ENCODE peak calls at places on chromosomes 12 and 14, in four cellular contexts. X is fibroblast of villous mesenchyme, O is brain microvascular endothelial cell, T is BE2C. Q is an unnamed sample.

GRCh38 chr14:72906879-72907278 is 13.0 kb upstream of the DPF3 start:
- DNase-seq in O (no peak), X (no peak), T (no peak), Q (no peak)

GRCh38 chr12:92735131-92735721 is 32.4 kb downstream of the PLEKHG7 start:
- DNase-seq in O (peak; percentile 78), T (no peak), X (peak; percentile 77), Q (peak; percentile 97)

GRCh38 chr14:64737391-64738305 is 33.4 kb downstream of the PLEKHG3 start:
- DNase-seq in O (no peak), T (no peak), X (no peak), Q (no peak)

GRCh38 chr12:96303656-96304055 is 96.6 kb downstream of the CDK17 start:
- DNase-seq in X (no peak), T (no peak), O (no peak), Q (peak; percentile 22)

GRCh38 chr12:96912261-96912660 is 5.2 kb downstream of the NEDD1 start:
- DNase-seq in T (no peak), X (no peak), O (no peak), Q (no peak)

GRCh38 chr14:75595211-75595610 is 16.8 kb downstream of the FLVCR2 start:
- DNase-seq in O (peak; percentile 32), X (no peak), T (no peak), Q (no peak)

GRCh38 chr12:41983896-41984295 is 160.8 kb downstream of the GXYLT1 start:
- DNase-seq in O (no peak), X (no peak), T (no peak), Q (no peak)

GRCh38 chr12:97276198-97276580 is 186.4 kb upstream of the RMST start:
- DNase-seq in O (no peak), T (no peak), X (no peak), Q (no peak)

GRCh38 chr12:121330195-121330594 is 22.0 kb downstream of the ANAPC5 start:
- DNase-seq in X (no peak), T (no peak), O (no peak), Q (no peak)

GRCh38 chr14:76761198-76761848 is at the start of gene VASH1:
- DNase-seq in O (peak; percentile 58), X (peak; percentile 74), T (peak; percentile 77), Q (peak; percentile 76)

GRCh38 chr12:46522141-46522540 is 149.6 kb upstream of the SLC38A2 start:
- DNase-seq in X (peak; percentile 54), O (no peak), T (no peak), Q (no peak)

GRCh38 chr12:67193705-67194104 is 75.5 kb upstream of the CAND1 start:
- DNase-seq in O (peak; percentile 42), T (no peak), X (peak; percentile 43), Q (peak; percentile 56)

GRCh38 chr14:100173353-100173752 is 13.9 kb upstream of the DEGS2 start:
- DNase-seq in O (no peak), X (no peak), T (no peak), Q (no peak)

GRCh38 chr12:93894391-93895095 is 217.4 kb downstream of the CRADD start:
- DNase-seq in X (peak; percentile 64), T (peak; percentile 23), O (peak; percentile 24), Q (peak; percentile 83)

GRCh38 chr12:124737040-124737419 is 126.6 kb downstream of the SCARB1 start:
- DNase-seq in T (no peak), O (no peak), X (no peak), Q (no peak)

GRCh38 chr14:88793259-88793625 is 489 bp upstream of the EML5 start:
- DNase-seq in X (no peak), O (no peak), T (no peak), Q (no peak)

GRCh38 chr14:34987180-34987579 is 4.4 kb downstream of the SRP54 start:
- DNase-seq in X (no peak), T (no peak), O (no peak), Q (no peak)

GRCh38 chr14:100289916-100290606 is 16.2 kb downstream of the SLC25A29 start:
- DNase-seq in O (no peak), X (no peak), T (peak; percentile 31), Q (no peak)

GRCh38 chr12:54259194-54260011 is 20.5 kb downstream of the CBX5 start:
- DNase-seq in X (peak; percentile 88), O (peak; percentile 76), T (peak; percentile 95), Q (peak; percentile 89)

GRCh38 chr12:126509587-126509986 is 1444.4 kb downstream of the AACS start:
- DNase-seq in O (no peak), T (no peak), X (no peak), Q (no peak)
- H3K4me3 ChIP-seq in O (no peak overlapping the region), T (no peak overlapping the region), X (no peak overlapping the region), Q (no peak overlapping the region)

DNA sequence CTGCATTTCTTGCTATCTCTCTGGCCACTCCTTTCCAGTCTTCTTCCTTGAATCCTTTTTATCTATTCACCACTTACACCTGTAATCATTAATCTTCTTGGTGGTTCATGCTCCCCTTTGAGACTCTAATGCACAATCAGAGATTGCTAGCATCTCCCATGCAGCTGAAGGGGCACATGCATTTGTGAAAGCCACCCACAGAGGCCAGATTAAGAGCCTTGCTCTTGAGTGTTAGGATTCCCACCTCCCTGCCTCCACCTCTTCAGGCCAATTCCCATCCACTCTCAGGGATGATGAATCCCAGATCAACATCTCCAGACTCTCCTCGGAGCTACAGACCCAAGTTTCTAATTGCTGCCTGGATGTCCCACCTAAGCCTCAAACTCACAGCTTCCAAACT is 19.4 kb upstream of the KRT18 start:
- DNase-seq in O (no peak), T (no peak), X (no peak), Q (no peak)
- TF ChIP-seq CTCF in O (no peak), T (no peak), X (no peak), Q (no peak)

GRCh38 chr14:104967414-104968152 is 10.6 kb downstream of the AHNAK2 start:
- DNase-seq in T (peak; percentile 72), X (peak; percentile 34), O (no peak), Q (peak; percentile 40)
- H3K4me3 ChIP-seq in T (peak overlapping the region; percentile 52), X (peak overlapping the region; percentile 50), O (peak overlapping the region; percentile 39), Q (peak overlapping the region; percentile 40)

DNA sequence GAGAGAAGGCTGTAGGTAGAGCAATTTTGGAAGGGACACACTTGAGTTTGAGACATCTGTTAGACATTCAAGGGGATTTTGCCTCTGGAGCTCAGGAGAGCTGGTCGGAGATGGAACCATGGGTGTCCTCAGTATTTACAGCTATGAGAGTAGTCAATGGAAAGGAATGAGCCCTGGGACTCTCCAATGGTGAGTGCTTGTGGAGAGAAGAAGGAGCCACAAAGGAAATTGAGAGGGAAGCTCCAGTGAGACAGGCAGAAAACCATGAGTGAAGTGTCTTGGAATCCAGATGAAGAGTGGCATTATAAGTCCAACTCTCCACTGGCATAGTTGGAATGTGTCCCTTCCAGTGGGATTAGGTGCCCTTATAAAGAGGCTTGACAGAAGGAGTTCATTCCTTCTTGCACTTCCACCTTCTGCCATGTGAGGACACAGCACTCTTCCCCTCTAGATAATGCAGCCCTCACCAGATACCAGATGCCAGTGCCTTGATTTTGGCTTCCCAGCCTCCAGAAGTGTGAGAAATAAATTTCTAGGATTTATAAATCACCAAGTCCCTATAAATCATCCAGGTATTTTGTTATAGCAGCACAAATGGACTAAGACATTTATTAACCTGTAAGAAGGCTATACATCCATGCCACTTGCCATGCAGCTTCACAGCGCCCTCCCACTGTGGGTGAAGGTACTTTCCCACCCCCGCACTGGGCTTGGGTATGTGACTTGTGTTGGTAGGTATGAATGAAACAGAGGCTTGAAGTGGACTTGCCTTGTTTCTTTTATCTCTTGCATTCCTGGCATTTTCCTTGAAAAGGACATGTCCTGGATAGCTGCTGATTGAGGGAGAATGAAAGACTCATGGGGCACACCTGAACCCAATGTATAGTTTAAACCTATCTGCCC is 27.3 kb downstream of the LLPH start:
- DNase-seq in X (no peak), T (no peak), O (no peak), Q (no peak)
- TF ChIP-seq CTCF in X (no peak), T (peak; percentile 24), O (peak; percentile 45), Q (peak; percentile 20)

GRCh38 chr12:16609140-16609539 is 3.2 kb upstream of the LMO3 start:
- DNase-seq in O (no peak), T (no peak), X (peak; percentile 3), Q (no peak)

GRCh38 chr12:16610006-16610520 is 4.1 kb upstream of the LMO3 start:
- DNase-seq in O (no peak), T (no peak), X (no peak), Q (no peak)

GRCh38 chr12:16610743-16611142 is 4.8 kb upstream of the LMO3 start:
- DNase-seq in T (no peak), O (no peak), X (no peak), Q (no peak)

GRCh38 chr12:16612647-16613046 is 6.7 kb upstream of the LMO3 start:
- DNase-seq in T (no peak), X (peak; percentile 26), O (no peak), Q (peak; percentile 53)

DNA sequence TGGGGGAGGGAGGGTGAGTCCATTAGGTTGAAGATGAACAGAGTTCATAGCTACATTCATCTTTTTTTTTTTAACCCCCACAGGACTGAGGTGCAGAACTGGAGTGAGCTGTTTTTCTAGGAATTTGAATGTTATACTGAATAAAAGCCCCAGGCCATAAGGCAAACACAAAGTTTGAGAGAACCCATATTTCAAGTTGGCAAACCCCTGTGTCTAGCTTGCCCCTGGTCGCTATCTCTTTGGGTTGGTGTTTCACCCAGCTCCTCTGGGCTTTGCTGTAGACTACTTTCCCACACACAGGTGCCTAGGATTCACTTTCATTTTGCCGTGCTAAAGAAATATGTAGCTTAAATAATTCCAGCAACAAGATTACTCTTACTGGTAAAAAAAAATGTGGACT is 5.2 kb upstream of the LMO3 start:
- DNase-seq in O (no peak), X (no peak), T (no peak), Q (no peak)
- H3K4me3 ChIP-seq in O (no peak overlapping the region), X (no peak overlapping the region), T (no peak overlapping the region), Q (no peak overlapping the region)

GRCh38 chr14:67557118-67557517 is 24.0 kb downstream of the PLEKHH1 start:
- DNase-seq in O (no peak), X (peak; percentile 24), T (no peak), Q (no peak)

GRCh38 chr14:67557656-67558055 is 24.6 kb downstream of the PLEKHH1 start:
- DNase-seq in X (no peak), T (no peak), O (no peak), Q (no peak)

GRCh38 chr14:67554341-67554740 is 21.3 kb downstream of the PLEKHH1 start:
- DNase-seq in T (no peak), X (no peak), O (no peak), Q (no peak)

GRCh38 chr14:67555518-67556090 is 22.5 kb downstream of the PLEKHH1 start:
- DNase-seq in T (no peak), X (no peak), O (no peak), Q (no peak)

DNA sequence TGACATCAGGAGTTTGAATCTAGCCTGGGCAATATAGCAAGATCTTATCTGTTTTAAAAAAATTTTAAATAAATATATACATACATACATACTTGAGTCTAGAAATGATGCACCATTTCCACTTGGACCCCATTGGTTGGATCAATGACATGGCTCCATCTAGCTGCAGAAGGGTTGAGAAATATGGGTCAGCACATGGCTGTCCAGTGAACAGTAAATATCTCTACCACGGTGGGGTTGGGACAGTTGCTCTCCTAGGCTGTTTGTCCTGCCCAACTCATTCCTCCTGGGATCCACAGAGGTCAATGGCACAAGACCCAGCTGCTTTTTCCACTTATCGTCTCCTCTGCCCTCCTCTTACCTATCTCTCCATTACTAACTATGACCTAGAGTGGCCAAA is 23.6 kb downstream of the PLEKHH1 start:
- DNase-seq in T (no peak), X (no peak), O (no peak), Q (no peak)
- TF ChIP-seq CTCF in T (no peak), X (no peak), O (no peak), Q (no peak)